ENCODE peak calls at places on chromosomes 6 and 20, in nine cellular contexts. One of them, this sample, is unnamed.
A peak's percentile ranks its signal among the peaks of the same experiment; 100 is the strongest.

GRCh38 chr6:24494726-24495515 is at the start of gene ALDH5A1:
- DNase-seq in pancreas: peak; percentile 86
- DNase-seq in fibroblast of lung: peak; percentile 72
- DNase-seq in ovary: peak; percentile 70
- DNase-seq in neural progenitor cell: peak; percentile 88
- DNase-seq in SK-N-SH: peak; percentile 88
- DNase-seq in adrenal gland: peak; percentile 73
- DNase-seq in tibial nerve: peak; percentile 38
- DNase-seq in HCT116: peak; percentile 24
- DNase-seq in this sample: no peak

GRCh38 chr20:39691151-39691862 is 729.2 kb downstream of the DHX35 start:
- DNase-seq in adrenal gland: no peak
- DNase-seq in neural progenitor cell: no peak
- DNase-seq in ovary: no peak
- DNase-seq in fibroblast of lung: no peak
- DNase-seq in SK-N-SH: no peak
- DNase-seq in pancreas: no peak
- DNase-seq in HCT116: no peak
- DNase-seq in tibial nerve: no peak
- DNase-seq in this sample: no peak

GRCh38 chr6:41066867-41067304 is 5.3 kb downstream of the OARD1 start:
- DNase-seq in fibroblast of lung: peak; percentile 73
- DNase-seq in HCT116: peak; percentile 70
- DNase-seq in neural progenitor cell: peak; percentile 75
- DNase-seq in SK-N-SH: peak; percentile 36
- DNase-seq in adrenal gland: peak; percentile 79
- DNase-seq in tibial nerve: peak; percentile 76
- DNase-seq in pancreas: peak; percentile 75
- DNase-seq in ovary: peak; percentile 82
- DNase-seq in this sample: peak; percentile 87

GRCh38 chr6:110878751-110879539 is 4.4 kb downstream of the AMD1 start:
- DNase-seq in adrenal gland: no peak
- DNase-seq in HCT116: no peak
- DNase-seq in fibroblast of lung: no peak
- DNase-seq in neural progenitor cell: peak; percentile 57
- DNase-seq in SK-N-SH: peak; percentile 60
- DNase-seq in tibial nerve: peak; percentile 34
- DNase-seq in pancreas: no peak
- DNase-seq in ovary: peak; percentile 34
- DNase-seq in this sample: no peak

GRCh38 chr6:152636675-152637421 is at the start of gene SYNE1:
- DNase-seq in adrenal gland: peak; percentile 29
- DNase-seq in fibroblast of lung: peak; percentile 20
- DNase-seq in neural progenitor cell: peak; percentile 67
- DNase-seq in pancreas: peak; percentile 77
- DNase-seq in SK-N-SH: peak; percentile 84
- DNase-seq in tibial nerve: no peak
- DNase-seq in HCT116: no peak
- DNase-seq in ovary: peak; percentile 73
- DNase-seq in this sample: peak; percentile 65

GRCh38 chr6:170020041-170020583 is 268.7 kb downstream of the ERMARD start:
- DNase-seq in tibial nerve: no peak
- DNase-seq in adrenal gland: no peak
- DNase-seq in SK-N-SH: no peak
- DNase-seq in neural progenitor cell: no peak
- DNase-seq in ovary: no peak
- DNase-seq in fibroblast of lung: no peak
- DNase-seq in pancreas: no peak
- DNase-seq in HCT116: no peak
- DNase-seq in this sample: no peak

GRCh38 chr6:3784885-3785744 is 33.6 kb upstream of the PXDC1 start:
- DNase-seq in adrenal gland: no peak
- DNase-seq in neural progenitor cell: no peak
- DNase-seq in ovary: no peak
- DNase-seq in fibroblast of lung: no peak
- DNase-seq in pancreas: no peak
- DNase-seq in tibial nerve: no peak
- DNase-seq in HCT116: no peak
- DNase-seq in SK-N-SH: no peak
- DNase-seq in this sample: no peak

GRCh38 chr6:134506162-134506561 is 188.2 kb upstream of the SGK1 start:
- DNase-seq in adrenal gland: no peak
- DNase-seq in fibroblast of lung: no peak
- DNase-seq in pancreas: no peak
- DNase-seq in tibial nerve: no peak
- DNase-seq in ovary: no peak
- DNase-seq in neural progenitor cell: no peak
- DNase-seq in HCT116: no peak
- DNase-seq in SK-N-SH: no peak
- DNase-seq in this sample: no peak

GRCh38 chr20:63314566-63315239 is 21.7 kb downstream of the COL20A1 start:
- DNase-seq in adrenal gland: no peak
- DNase-seq in SK-N-SH: no peak
- DNase-seq in tibial nerve: no peak
- DNase-seq in neural progenitor cell: no peak
- DNase-seq in ovary: no peak
- DNase-seq in HCT116: no peak
- DNase-seq in fibroblast of lung: no peak
- DNase-seq in pancreas: peak; percentile 55
- DNase-seq in this sample: no peak

GRCh38 chr20:46823271-46823747 is 71.3 kb upstream of the EYA2 start:
- DNase-seq in fibroblast of lung: no peak
- DNase-seq in tibial nerve: no peak
- DNase-seq in SK-N-SH: no peak
- DNase-seq in ovary: no peak
- DNase-seq in pancreas: no peak
- DNase-seq in HCT116: no peak
- DNase-seq in adrenal gland: peak; percentile 29
- DNase-seq in neural progenitor cell: no peak
- DNase-seq in this sample: no peak

GRCh38 chr6:6414946-6415345 is 94.5 kb upstream of the F13A1 start:
- DNase-seq in ovary: no peak
- DNase-seq in HCT116: no peak
- DNase-seq in neural progenitor cell: no peak
- DNase-seq in tibial nerve: no peak
- DNase-seq in fibroblast of lung: no peak
- DNase-seq in SK-N-SH: no peak
- DNase-seq in adrenal gland: no peak
- DNase-seq in pancreas: no peak
- DNase-seq in this sample: no peak

GRCh38 chr6:73608761-73609160 is 45.0 kb downstream of the SLC17A5 start:
- DNase-seq in SK-N-SH: no peak
- DNase-seq in HCT116: no peak
- DNase-seq in ovary: no peak
- DNase-seq in fibroblast of lung: no peak
- DNase-seq in neural progenitor cell: no peak
- DNase-seq in pancreas: no peak
- DNase-seq in tibial nerve: no peak
- DNase-seq in adrenal gland: peak; percentile 68
- DNase-seq in this sample: no peak

GRCh38 chr6:153368131-153368530 is 237.0 kb upstream of the RGS17 start:
- DNase-seq in tibial nerve: no peak
- DNase-seq in SK-N-SH: no peak
- DNase-seq in neural progenitor cell: no peak
- DNase-seq in ovary: no peak
- DNase-seq in adrenal gland: no peak
- DNase-seq in pancreas: no peak
- DNase-seq in fibroblast of lung: no peak
- DNase-seq in HCT116: no peak
- DNase-seq in this sample: no peak

GRCh38 chr6:42263165-42263852 is 45.6 kb upstream of the MRPS10 start:
- DNase-seq in pancreas: no peak
- DNase-seq in ovary: no peak
- DNase-seq in neural progenitor cell: peak; percentile 38
- DNase-seq in SK-N-SH: no peak
- DNase-seq in fibroblast of lung: no peak
- DNase-seq in adrenal gland: no peak
- DNase-seq in HCT116: no peak
- DNase-seq in tibial nerve: no peak
- DNase-seq in this sample: no peak

GRCh38 chr6:127582777-127583462 is 5.9 kb downstream of the C6orf58 start:
- DNase-seq in fibroblast of lung: peak; percentile 76
- DNase-seq in SK-N-SH: no peak
- DNase-seq in HCT116: peak; percentile 58
- DNase-seq in ovary: no peak
- DNase-seq in pancreas: no peak
- DNase-seq in tibial nerve: no peak
- DNase-seq in neural progenitor cell: no peak
- DNase-seq in adrenal gland: no peak
- DNase-seq in this sample: no peak

GRCh38 chr20:51153867-51154707 is 131.2 kb upstream of the KCNG1 start:
- DNase-seq in neural progenitor cell: no peak
- DNase-seq in HCT116: no peak
- DNase-seq in tibial nerve: no peak
- DNase-seq in SK-N-SH: no peak
- DNase-seq in pancreas: no peak
- DNase-seq in ovary: no peak
- DNase-seq in adrenal gland: no peak
- DNase-seq in fibroblast of lung: no peak
- DNase-seq in this sample: no peak

GRCh38 chr6:1485678-1486077 is 96.3 kb downstream of the FOXF2 start:
- DNase-seq in tibial nerve: no peak
- DNase-seq in neural progenitor cell: no peak
- DNase-seq in SK-N-SH: no peak
- DNase-seq in ovary: no peak
- DNase-seq in HCT116: peak; percentile 80
- DNase-seq in adrenal gland: peak; percentile 52
- DNase-seq in pancreas: no peak
- DNase-seq in fibroblast of lung: peak; percentile 88
- DNase-seq in this sample: no peak

GRCh38 chr20:10219993-10220750 is 1.5 kb downstream of the SNAP25 start:
- DNase-seq in tibial nerve: no peak
- DNase-seq in neural progenitor cell: no peak
- DNase-seq in ovary: no peak
- DNase-seq in SK-N-SH: no peak
- DNase-seq in pancreas: no peak
- DNase-seq in adrenal gland: no peak
- DNase-seq in HCT116: no peak
- DNase-seq in fibroblast of lung: no peak
- DNase-seq in this sample: no peak

GRCh38 chr6:43506667-43507471 is 3.3 kb downstream of the LRRC73 start:
- DNase-seq in tibial nerve: peak; percentile 87
- DNase-seq in HCT116: peak; percentile 75
- DNase-seq in fibroblast of lung: peak; percentile 55
- DNase-seq in SK-N-SH: peak; percentile 89
- DNase-seq in neural progenitor cell: peak; percentile 82
- DNase-seq in pancreas: peak; percentile 77
- DNase-seq in adrenal gland: peak; percentile 80
- DNase-seq in ovary: peak; percentile 86
- DNase-seq in this sample: no peak

GRCh38 chr6:155154158-155154830 is 109.5 kb upstream of the CLDN20 start:
- DNase-seq in neural progenitor cell: no peak
- DNase-seq in SK-N-SH: peak; percentile 84
- DNase-seq in adrenal gland: no peak
- DNase-seq in pancreas: no peak
- DNase-seq in HCT116: no peak
- DNase-seq in tibial nerve: no peak
- DNase-seq in fibroblast of lung: peak; percentile 97
- DNase-seq in ovary: no peak
- DNase-seq in this sample: no peak
- H3K27ac ChIP-seq in neural progenitor cell: no peak overlapping the region
- H3K27ac ChIP-seq in SK-N-SH: peak overlapping the region; percentile 86
- H3K27ac ChIP-seq in adrenal gland: no peak overlapping the region
- H3K27ac ChIP-seq in pancreas: no peak overlapping the region
- H3K27ac ChIP-seq in HCT116: peak overlapping the region; percentile 12
- H3K27ac ChIP-seq in tibial nerve: no peak overlapping the region
- H3K27ac ChIP-seq in fibroblast of lung: peak overlapping the region; percentile 94
- H3K27ac ChIP-seq in ovary: no peak overlapping the region
- H3K27ac ChIP-seq in this sample: no peak overlapping the region

GRCh38 chr6:160300076-160300695 is 41.6 kb upstream of the SLC22A2 start:
- DNase-seq in pancreas: no peak
- DNase-seq in HCT116: no peak
- DNase-seq in SK-N-SH: no peak
- DNase-seq in ovary: no peak
- DNase-seq in neural progenitor cell: no peak
- DNase-seq in tibial nerve: no peak
- DNase-seq in adrenal gland: no peak
- DNase-seq in fibroblast of lung: no peak
- DNase-seq in this sample: no peak
- H3K4me3 ChIP-seq in pancreas: no peak overlapping the region
- H3K4me3 ChIP-seq in HCT116: no peak overlapping the region
- H3K4me3 ChIP-seq in SK-N-SH: no peak overlapping the region
- H3K4me3 ChIP-seq in ovary: no peak overlapping the region
- H3K4me3 ChIP-seq in neural progenitor cell: no peak overlapping the region
- H3K4me3 ChIP-seq in tibial nerve: no peak overlapping the region
- H3K4me3 ChIP-seq in adrenal gland: no peak overlapping the region
- H3K4me3 ChIP-seq in fibroblast of lung: no peak overlapping the region
- H3K4me3 ChIP-seq in this sample: no peak overlapping the region

GRCh38 chr6:121633309-121633708 is 197.9 kb downstream of the GJA1 start:
- DNase-seq in pancreas: no peak
- DNase-seq in ovary: no peak
- DNase-seq in tibial nerve: no peak
- DNase-seq in HCT116: no peak
- DNase-seq in SK-N-SH: no peak
- DNase-seq in adrenal gland: no peak
- DNase-seq in fibroblast of lung: no peak
- DNase-seq in neural progenitor cell: no peak
- DNase-seq in this sample: no peak
- H3K9me3 ChIP-seq in pancreas: no peaks in the 10 kb centered on the region
- H3K9me3 ChIP-seq in ovary: no peaks in the 10 kb centered on the region
- H3K9me3 ChIP-seq in tibial nerve: peaks cover 50% of the 10 kb centered on the region
- H3K9me3 ChIP-seq in HCT116: no peaks in the 10 kb centered on the region
- H3K9me3 ChIP-seq in SK-N-SH: peaks cover 11% of the 10 kb centered on the region
- H3K9me3 ChIP-seq in adrenal gland: no peaks in the 10 kb centered on the region
- H3K9me3 ChIP-seq in fibroblast of lung: no peaks in the 10 kb centered on the region
- H3K9me3 ChIP-seq in neural progenitor cell: peaks cover 28% of the 10 kb centered on the region
- H3K9me3 ChIP-seq in this sample: peaks cover 21% of the 10 kb centered on the region

GRCh38 chr20:60365882-60366281 is 407.7 kb downstream of the CDH26 start:
- DNase-seq in ovary: no peak
- DNase-seq in HCT116: no peak
- DNase-seq in neural progenitor cell: no peak
- DNase-seq in fibroblast of lung: no peak
- DNase-seq in SK-N-SH: peak; percentile 66
- DNase-seq in pancreas: no peak
- DNase-seq in tibial nerve: no peak
- DNase-seq in adrenal gland: no peak
- DNase-seq in this sample: no peak

GRCh38 chr20:60365063-60365640 is 406.9 kb downstream of the CDH26 start:
- DNase-seq in fibroblast of lung: no peak
- DNase-seq in SK-N-SH: peak; percentile 54
- DNase-seq in HCT116: no peak
- DNase-seq in adrenal gland: no peak
- DNase-seq in pancreas: no peak
- DNase-seq in neural progenitor cell: peak; percentile 51
- DNase-seq in tibial nerve: no peak
- DNase-seq in ovary: no peak
- DNase-seq in this sample: no peak

GRCh38 chr20:60363698-60364097 is 405.5 kb downstream of the CDH26 start:
- DNase-seq in adrenal gland: no peak
- DNase-seq in pancreas: no peak
- DNase-seq in HCT116: no peak
- DNase-seq in SK-N-SH: no peak
- DNase-seq in neural progenitor cell: no peak
- DNase-seq in tibial nerve: no peak
- DNase-seq in ovary: no peak
- DNase-seq in fibroblast of lung: no peak
- DNase-seq in this sample: no peak

GRCh38 chr20:60361761-60362410 is 403.7 kb downstream of the CDH26 start:
- DNase-seq in ovary: no peak
- DNase-seq in adrenal gland: no peak
- DNase-seq in tibial nerve: no peak
- DNase-seq in pancreas: no peak
- DNase-seq in fibroblast of lung: no peak
- DNase-seq in neural progenitor cell: peak; percentile 24
- DNase-seq in SK-N-SH: no peak
- DNase-seq in HCT116: no peak
- DNase-seq in this sample: no peak

GRCh38 chr20:60362531-60362930 is 404.3 kb downstream of the CDH26 start:
- DNase-seq in fibroblast of lung: peak; percentile 8
- DNase-seq in tibial nerve: no peak
- DNase-seq in ovary: no peak
- DNase-seq in adrenal gland: no peak
- DNase-seq in HCT116: no peak
- DNase-seq in SK-N-SH: no peak
- DNase-seq in neural progenitor cell: no peak
- DNase-seq in pancreas: no peak
- DNase-seq in this sample: no peak
- H3K27ac ChIP-seq in fibroblast of lung: no peak overlapping the region
- H3K27ac ChIP-seq in tibial nerve: no peak overlapping the region
- H3K27ac ChIP-seq in ovary: no peak overlapping the region
- H3K27ac ChIP-seq in adrenal gland: no peak overlapping the region
- H3K27ac ChIP-seq in HCT116: no peak overlapping the region
- H3K27ac ChIP-seq in SK-N-SH: no peak overlapping the region
- H3K27ac ChIP-seq in neural progenitor cell: no peak overlapping the region
- H3K27ac ChIP-seq in pancreas: no peak overlapping the region
- H3K27ac ChIP-seq in this sample: no peak overlapping the region